ENCODE peak calls at places on chromosomes 16 and 17, in five cellular contexts. J is upper lobe of right lung, P is body of pancreas, R is brain microvascular endothelial cell, I is prostate gland. G is an unnamed sample.

GRCh38 chr17:28711723-28712036 is at the start of gene PROCA1:
- DNase-seq in J (no peak), P (peak; percentile 25), R (no peak), I (no peak), G (no peak)

GRCh38 chr17:77400445-77400870 is 259.7 kb downstream of the SEC14L1 start:
- DNase-seq in J (no peak), P (no peak), R (peak; percentile 38), I (no peak), G (no peak)

GRCh38 chr16:2149630-2150417 is 1.4 kb downstream of the RAB26 start:
- DNase-seq in J (no peak), P (peak; percentile 40), R (no peak), I (no peak), G (no peak)

GRCh38 chr17:47719411-47720152 is 13.5 kb upstream of the TBX21 start:
- DNase-seq in J (no peak), P (no peak), R (peak; percentile 75), I (no peak), G (no peak)

GRCh38 chr16:68469728-68470460 is 21.6 kb upstream of the SMPD3 start:
- DNase-seq in J (no peak), P (no peak), R (no peak), I (no peak), G (no peak)

GRCh38 chr16:52408197-52408845 is 138.6 kb downstream of the TOX3 start:
- DNase-seq in J (no peak), P (no peak), R (no peak), I (no peak), G (no peak)

GRCh38 chr17:61597606-61598005 is 6.6 kb upstream of the NACA2 start:
- DNase-seq in J (no peak), P (no peak), R (no peak), I (no peak), G (no peak)

GRCh38 chr17:46011711-46012505 is 12.9 kb downstream of the STH start:
- DNase-seq in J (no peak), P (no peak), R (no peak), I (no peak), G (no peak)

GRCh38 chr16:58026139-58026704 is 668 bp downstream of the MMP15 start:
- DNase-seq in J (peak; percentile 82), P (peak; percentile 71), R (peak; percentile 9), I (peak; percentile 25), G (peak; percentile 45)

GRCh38 chr17:18371455-18371854 is 6.1 kb upstream of the EVPLL start:
- DNase-seq in J (peak; percentile 17), P (no peak), R (no peak), I (no peak), G (no peak)

GRCh38 chr16:84553873-84554399 is 49.5 kb upstream of the MEAK7 start:
- DNase-seq in J (no peak), P (no peak), R (no peak), I (no peak), G (no peak)

GRCh38 chr17:8940866-8941471 is 24.5 kb downstream of the PIK3R5 start:
- DNase-seq in J (no peak), P (no peak), R (no peak), I (no peak), G (no peak)

GRCh38 chr17:68658999-68659780 is 58.0 kb upstream of the FAM20A start:
- DNase-seq in J (no peak), P (no peak), R (no peak), I (no peak), G (no peak)

GRCh38 chr17:37327341-37328090 is 48.3 kb upstream of the C17orf78 start:
- DNase-seq in J (no peak), P (no peak), R (peak; percentile 62), I (no peak), G (no peak)

GRCh38 chr17:3809135-3809534 is 8.1 kb upstream of the ITGAE start:
- DNase-seq in J (no peak), P (no peak), R (no peak), I (no peak), G (peak; percentile 42)

GRCh38 chr17:38868095-38868967 is 1.5 kb upstream of the LASP1 start:
- DNase-seq in J (no peak), P (peak; percentile 52), R (peak; percentile 54), I (no peak), G (no peak)

GRCh38 chr17:82531431-82531881 is 11.9 kb downstream of the FOXK2 start:
- DNase-seq in J (no peak), P (no peak), R (peak; percentile 82), I (no peak), G (no peak)
- H3K27ac ChIP-seq in J (no peak overlapping the region), P (no peak overlapping the region), R (peak overlapping the region; percentile 49), I (peak overlapping the region; percentile 14), G (peak overlapping the region; percentile 78)

GRCh38 chr16:75555707-75556512 is at the start of gene TMEM231:
- DNase-seq in J (peak; percentile 99), P (peak; percentile 96), R (peak; percentile 96), I (peak; percentile 98), G (peak; percentile 97)
- H3K27ac ChIP-seq in J (peak within 1 kb of the TSS; percentile 74), P (peak within 1 kb of the TSS; percentile 80), R (peak within 1 kb of the TSS; percentile 56), I (peak within 1 kb of the TSS; percentile 83), G (peak within 1 kb of the TSS; percentile 86)

GRCh38 chr16:11099672-11100195 is 155.4 kb downstream of the CLEC16A start:
- DNase-seq in J (no peak), P (no peak), R (no peak), I (no peak), G (no peak)
- H3K27ac ChIP-seq in J (peak overlapping the region; percentile 17), P (no peak overlapping the region), R (peak overlapping the region; percentile 93), I (peak overlapping the region; percentile 7), G (peak overlapping the region; percentile 21)

GRCh38 chr17:7839199-7839889 is 5.3 kb downstream of the KDM6B start:
- DNase-seq in J (no peak), P (no peak), R (no peak), I (no peak), G (no peak)
- H3K27ac ChIP-seq in J (peak overlapping the region; percentile 51), P (peak overlapping the region; percentile 100), R (no peak overlapping the region), I (peak overlapping the region; percentile 95), G (peak overlapping the region; percentile 75)

GRCh38 chr16:30112197-30113030 is 923 bp downstream of the GDPD3 start:
- DNase-seq in J (peak; percentile 81), P (peak; percentile 37), R (peak; percentile 29), I (no peak), G (no peak)
- H3K27ac ChIP-seq in J (no peak overlapping the region), P (no peak overlapping the region), R (no peak overlapping the region), I (no peak overlapping the region), G (no peak overlapping the region)

DNA sequence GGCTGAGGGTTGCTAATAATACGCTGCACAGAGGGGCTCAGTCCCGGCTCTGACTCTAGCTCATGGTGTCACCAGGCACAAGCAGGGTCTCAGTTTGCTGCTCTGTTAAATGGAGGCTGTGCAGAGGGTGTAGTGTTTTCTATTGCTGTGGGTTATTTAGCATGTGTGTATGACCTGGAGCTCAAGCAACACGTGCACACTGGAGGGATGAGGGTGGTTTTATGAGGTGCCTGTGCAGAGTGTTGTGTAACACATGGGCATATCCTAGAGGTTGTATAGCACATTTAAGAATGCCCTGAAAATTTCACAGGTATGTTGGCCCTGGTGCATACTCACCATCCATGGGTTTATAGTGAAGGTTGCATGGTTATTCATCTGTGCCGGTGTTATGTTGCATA is 13.3 kb downstream of the THRA start:
- DNase-seq in J (no peak), P (no peak), R (no peak), I (no peak), G (no peak)
- H3K27ac ChIP-seq in J (peak overlapping the region; percentile 89), P (peak overlapping the region; percentile 98), R (no peak overlapping the region), I (peak overlapping the region; percentile 93), G (peak overlapping the region; percentile 95)

DNA sequence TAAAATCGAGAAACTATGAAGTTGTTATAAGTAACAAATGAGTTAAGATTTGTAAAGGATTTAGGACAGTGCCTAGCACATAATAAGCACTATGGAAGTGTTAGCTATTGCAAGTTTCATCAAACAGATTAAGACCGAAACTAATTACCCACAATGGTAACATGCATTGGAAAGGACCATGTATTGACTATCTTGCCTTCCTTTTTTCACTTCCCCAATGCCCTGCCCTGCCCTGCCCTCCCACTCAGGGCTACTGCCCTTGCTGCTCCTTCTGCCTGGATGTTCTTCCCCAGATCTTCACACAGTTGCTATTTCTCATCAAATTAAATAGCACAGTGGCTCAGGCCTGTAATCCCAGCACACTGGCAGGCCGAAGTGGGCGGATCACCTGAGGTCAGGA is 202.1 kb upstream of the PSMD7 start:
- DNase-seq in J (no peak), P (no peak), R (no peak), I (no peak), G (no peak)
- H3K27ac ChIP-seq in J (no peak overlapping the region), P (no peak overlapping the region), R (no peak overlapping the region), I (no peak overlapping the region), G (no peak overlapping the region)

GRCh38 chr17:72590382-72590781 is 469.6 kb downstream of the SOX9 start:
- DNase-seq in J (no peak), P (no peak), R (peak; percentile 43), I (no peak), G (peak; percentile 61)

GRCh38 chr17:72592242-72592966 is 471.6 kb downstream of the SOX9 start:
- DNase-seq in J (peak; percentile 88), P (peak; percentile 87), R (peak; percentile 77), I (peak; percentile 73), G (peak; percentile 95)

GRCh38 chr17:72592967-72593325 is 472.1 kb downstream of the SOX9 start:
- DNase-seq in J (no peak), P (no peak), R (no peak), I (no peak), G (no peak)

GRCh38 chr17:72591500-72592241 is 470.9 kb downstream of the SOX9 start:
- DNase-seq in J (peak; percentile 73), P (peak; percentile 49), R (no peak), I (no peak), G (no peak)

DNA sequence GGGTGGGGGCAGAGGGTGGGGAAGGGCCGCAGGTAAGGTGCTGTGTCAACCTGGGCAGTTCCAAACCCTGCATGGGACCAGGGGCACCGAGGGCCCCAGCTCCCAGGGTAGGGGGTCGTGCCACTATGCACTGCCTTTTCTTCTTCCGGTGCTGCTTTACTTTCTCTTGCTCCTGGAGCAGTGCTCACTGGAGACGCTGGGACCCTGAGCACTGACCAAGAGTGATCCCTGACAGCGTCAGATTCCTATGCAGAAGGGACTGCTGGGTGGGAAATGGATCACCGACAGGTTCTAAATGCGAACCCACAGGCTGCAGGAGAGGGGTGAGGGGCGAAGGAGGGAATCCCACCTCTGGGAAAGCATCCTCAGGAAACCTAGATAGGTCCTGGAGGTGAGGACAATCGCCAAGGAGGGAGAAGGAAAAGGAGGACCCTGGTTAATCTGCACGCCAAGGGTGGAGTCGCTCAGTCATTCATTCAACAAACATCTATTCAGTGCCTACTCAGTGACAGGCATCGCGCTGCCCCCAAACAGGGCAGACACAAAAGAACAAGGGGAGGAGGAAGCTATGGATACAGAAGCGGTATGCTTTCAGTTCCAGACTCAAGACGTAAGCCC is 470.2 kb downstream of the SOX9 start:
- DNase-seq in J (no peak), P (no peak), R (no peak), I (no peak), G (no peak)
- H3K27ac ChIP-seq in J (peak overlapping the region; percentile 30), P (peak overlapping the region; percentile 81), R (peak overlapping the region; percentile 73), I (no peak overlapping the region), G (peak overlapping the region; percentile 98)